ENCODE peak calls at places on chromosomes 13 and 19, in nine cellular contexts. One of them, this sample, is unnamed.

GRCh38 chr19:55210120-55210493 is 806 bp upstream of the PTPRH start:
- DNase-seq in sigmoid colon: no peak
- DNase-seq in tibial nerve: no peak
- DNase-seq in upper lobe of right lung: no peak
- DNase-seq in thoracic aorta: no peak
- DNase-seq in transverse colon: no peak
- DNase-seq in prostate gland: no peak
- DNase-seq in lung: no peak
- DNase-seq in colonic mucosa: no peak
- DNase-seq in this sample: no peak

GRCh38 chr13:65275838-65276630 is 1954.1 kb downstream of the PCDH9 start:
- DNase-seq in sigmoid colon: no peak
- DNase-seq in tibial nerve: no peak
- DNase-seq in upper lobe of right lung: no peak
- DNase-seq in thoracic aorta: no peak
- DNase-seq in transverse colon: no peak
- DNase-seq in prostate gland: no peak
- DNase-seq in lung: no peak
- DNase-seq in colonic mucosa: no peak
- DNase-seq in this sample: no peak

GRCh38 chr19:29502581-29502850 is 23.3 kb upstream of the VSTM2B start:
- DNase-seq in sigmoid colon: no peak
- DNase-seq in tibial nerve: no peak
- DNase-seq in upper lobe of right lung: peak; percentile 10
- DNase-seq in thoracic aorta: no peak
- DNase-seq in transverse colon: no peak
- DNase-seq in prostate gland: no peak
- DNase-seq in lung: no peak
- DNase-seq in colonic mucosa: no peak
- DNase-seq in this sample: no peak

GRCh38 chr13:98098511-98098910 is 44.4 kb upstream of the FARP1 start:
- DNase-seq in sigmoid colon: no peak
- DNase-seq in tibial nerve: no peak
- DNase-seq in upper lobe of right lung: no peak
- DNase-seq in thoracic aorta: no peak
- DNase-seq in transverse colon: no peak
- DNase-seq in prostate gland: no peak
- DNase-seq in lung: no peak
- DNase-seq in colonic mucosa: no peak
- DNase-seq in this sample: peak; percentile 9

GRCh38 chr13:102724923-102725322 is 30.1 kb upstream of the METTL21C start:
- DNase-seq in sigmoid colon: no peak
- DNase-seq in tibial nerve: no peak
- DNase-seq in upper lobe of right lung: no peak
- DNase-seq in thoracic aorta: no peak
- DNase-seq in transverse colon: no peak
- DNase-seq in prostate gland: no peak
- DNase-seq in lung: no peak
- DNase-seq in colonic mucosa: no peak
- DNase-seq in this sample: peak; percentile 3

GRCh38 chr13:40764587-40765403 is 6.2 kb downstream of the MRPS31 start:
- DNase-seq in sigmoid colon: no peak
- DNase-seq in tibial nerve: no peak
- DNase-seq in upper lobe of right lung: no peak
- DNase-seq in thoracic aorta: no peak
- DNase-seq in transverse colon: no peak
- DNase-seq in prostate gland: no peak
- DNase-seq in lung: no peak
- DNase-seq in colonic mucosa: no peak
- DNase-seq in this sample: no peak

GRCh38 chr13:113511361-113511760 is 20.9 kb upstream of the DCUN1D2 start:
- DNase-seq in sigmoid colon: no peak
- DNase-seq in tibial nerve: no peak
- DNase-seq in upper lobe of right lung: no peak
- DNase-seq in thoracic aorta: no peak
- DNase-seq in transverse colon: no peak
- DNase-seq in prostate gland: no peak
- DNase-seq in lung: no peak
- DNase-seq in colonic mucosa: no peak
- DNase-seq in this sample: no peak

GRCh38 chr19:51156710-51157109 is 14.6 kb downstream of the SIGLEC7 start:
- DNase-seq in sigmoid colon: no peak
- DNase-seq in tibial nerve: no peak
- DNase-seq in upper lobe of right lung: no peak
- DNase-seq in thoracic aorta: no peak
- DNase-seq in transverse colon: no peak
- DNase-seq in prostate gland: no peak
- DNase-seq in lung: no peak
- DNase-seq in colonic mucosa: no peak
- DNase-seq in this sample: no peak

GRCh38 chr19:8209111-8209964 is at the start of gene CERS4:
- DNase-seq in sigmoid colon: peak; percentile 90
- DNase-seq in tibial nerve: peak; percentile 30
- DNase-seq in upper lobe of right lung: peak; percentile 90
- DNase-seq in thoracic aorta: no peak
- DNase-seq in transverse colon: peak; percentile 76
- DNase-seq in prostate gland: peak; percentile 76
- DNase-seq in lung: peak; percentile 77
- DNase-seq in colonic mucosa: peak; percentile 52
- DNase-seq in this sample: peak; percentile 75

GRCh38 chr19:40035996-40036395 is 20.0 kb downstream of the ZNF780B start:
- DNase-seq in sigmoid colon: no peak
- DNase-seq in tibial nerve: no peak
- DNase-seq in upper lobe of right lung: no peak
- DNase-seq in thoracic aorta: no peak
- DNase-seq in transverse colon: no peak
- DNase-seq in prostate gland: no peak
- DNase-seq in lung: no peak
- DNase-seq in colonic mucosa: no peak
- DNase-seq in this sample: no peak

GRCh38 chr13:28750187-28751045 is 31.6 kb upstream of the SLC46A3 start:
- DNase-seq in sigmoid colon: no peak
- DNase-seq in tibial nerve: no peak
- DNase-seq in upper lobe of right lung: no peak
- DNase-seq in thoracic aorta: no peak
- DNase-seq in transverse colon: no peak
- DNase-seq in prostate gland: no peak
- DNase-seq in lung: no peak
- DNase-seq in colonic mucosa: no peak
- DNase-seq in this sample: peak; percentile 42

GRCh38 chr19:10007811-10008211 is 2.5 kb downstream of the COL5A3 start:
- DNase-seq in sigmoid colon: peak; percentile 83
- DNase-seq in tibial nerve: peak; percentile 15
- DNase-seq in upper lobe of right lung: no peak
- DNase-seq in thoracic aorta: no peak
- DNase-seq in transverse colon: no peak
- DNase-seq in prostate gland: no peak
- DNase-seq in lung: no peak
- DNase-seq in colonic mucosa: no peak
- DNase-seq in this sample: no peak

GRCh38 chr19:1452802-1453524 is 3.0 kb downstream of the APC2 start:
- DNase-seq in sigmoid colon: no peak
- DNase-seq in tibial nerve: no peak
- DNase-seq in upper lobe of right lung: no peak
- DNase-seq in thoracic aorta: no peak
- DNase-seq in transverse colon: no peak
- DNase-seq in prostate gland: no peak
- DNase-seq in lung: no peak
- DNase-seq in colonic mucosa: no peak
- DNase-seq in this sample: no peak

GRCh38 chr19:36245210-36246005 is 30.5 kb downstream of the ZNF146 start:
- DNase-seq in sigmoid colon: no peak
- DNase-seq in tibial nerve: no peak
- DNase-seq in upper lobe of right lung: no peak
- DNase-seq in thoracic aorta: no peak
- DNase-seq in transverse colon: no peak
- DNase-seq in prostate gland: no peak
- DNase-seq in lung: no peak
- DNase-seq in colonic mucosa: no peak
- DNase-seq in this sample: no peak

GRCh38 chr13:100630564-100630963 is 42.0 kb upstream of the GGACT start:
- DNase-seq in sigmoid colon: no peak
- DNase-seq in tibial nerve: no peak
- DNase-seq in upper lobe of right lung: no peak
- DNase-seq in thoracic aorta: no peak
- DNase-seq in transverse colon: no peak
- DNase-seq in prostate gland: no peak
- DNase-seq in lung: no peak
- DNase-seq in colonic mucosa: no peak
- DNase-seq in this sample: no peak

GRCh38 chr13:97322740-97323342 is 100.7 kb downstream of the MBNL2 start:
- DNase-seq in sigmoid colon: no peak
- DNase-seq in tibial nerve: no peak
- DNase-seq in upper lobe of right lung: no peak
- DNase-seq in thoracic aorta: no peak
- DNase-seq in transverse colon: no peak
- DNase-seq in prostate gland: no peak
- DNase-seq in lung: no peak
- DNase-seq in colonic mucosa: no peak
- DNase-seq in this sample: peak; percentile 52

GRCh38 chr19:51637362-51637978 is 7.3 kb upstream of the SIGLEC5 start:
- DNase-seq in sigmoid colon: no peak
- DNase-seq in tibial nerve: no peak
- DNase-seq in upper lobe of right lung: no peak
- DNase-seq in thoracic aorta: no peak
- DNase-seq in transverse colon: no peak
- DNase-seq in prostate gland: no peak
- DNase-seq in lung: no peak
- DNase-seq in colonic mucosa: no peak
- DNase-seq in this sample: peak; percentile 23

GRCh38 chr19:49128545-49129237 is 9.3 kb downstream of the PPFIA3 start:
- DNase-seq in sigmoid colon: no peak
- DNase-seq in tibial nerve: no peak
- DNase-seq in upper lobe of right lung: no peak
- DNase-seq in thoracic aorta: no peak
- DNase-seq in transverse colon: no peak
- DNase-seq in prostate gland: no peak
- DNase-seq in lung: no peak
- DNase-seq in colonic mucosa: no peak
- DNase-seq in this sample: no peak

GRCh38 chr13:51921790-51922740 is 60.3 kb downstream of the CCDC70 start:
- DNase-seq in sigmoid colon: no peak
- DNase-seq in tibial nerve: no peak
- DNase-seq in upper lobe of right lung: no peak
- DNase-seq in thoracic aorta: no peak
- DNase-seq in transverse colon: no peak
- DNase-seq in prostate gland: no peak
- DNase-seq in lung: no peak
- DNase-seq in colonic mucosa: no peak
- DNase-seq in this sample: no peak

GRCh38 chr19:4182082-4182926 is at the start of the genes ANKRD24 and SIRT6:
- DNase-seq in sigmoid colon: peak; percentile 98
- DNase-seq in tibial nerve: peak; percentile 89
- DNase-seq in upper lobe of right lung: peak; percentile 99
- DNase-seq in thoracic aorta: peak; percentile 70
- DNase-seq in transverse colon: peak; percentile 98
- DNase-seq in prostate gland: peak; percentile 95
- DNase-seq in lung: peak; percentile 96
- DNase-seq in colonic mucosa: peak; percentile 97
- DNase-seq in this sample: peak; percentile 97
- TF ChIP-seq CTCF in sigmoid colon: no peak
- TF ChIP-seq CTCF in tibial nerve: no peak
- TF ChIP-seq CTCF in upper lobe of right lung: no peak
- TF ChIP-seq CTCF in thoracic aorta: no peak
- TF ChIP-seq CTCF in transverse colon: no peak
- TF ChIP-seq CTCF in prostate gland: no peak
- TF ChIP-seq CTCF in lung: no peak
- TF ChIP-seq CTCF in colonic mucosa: no peak
- TF ChIP-seq CTCF in this sample: no peak

DNA sequence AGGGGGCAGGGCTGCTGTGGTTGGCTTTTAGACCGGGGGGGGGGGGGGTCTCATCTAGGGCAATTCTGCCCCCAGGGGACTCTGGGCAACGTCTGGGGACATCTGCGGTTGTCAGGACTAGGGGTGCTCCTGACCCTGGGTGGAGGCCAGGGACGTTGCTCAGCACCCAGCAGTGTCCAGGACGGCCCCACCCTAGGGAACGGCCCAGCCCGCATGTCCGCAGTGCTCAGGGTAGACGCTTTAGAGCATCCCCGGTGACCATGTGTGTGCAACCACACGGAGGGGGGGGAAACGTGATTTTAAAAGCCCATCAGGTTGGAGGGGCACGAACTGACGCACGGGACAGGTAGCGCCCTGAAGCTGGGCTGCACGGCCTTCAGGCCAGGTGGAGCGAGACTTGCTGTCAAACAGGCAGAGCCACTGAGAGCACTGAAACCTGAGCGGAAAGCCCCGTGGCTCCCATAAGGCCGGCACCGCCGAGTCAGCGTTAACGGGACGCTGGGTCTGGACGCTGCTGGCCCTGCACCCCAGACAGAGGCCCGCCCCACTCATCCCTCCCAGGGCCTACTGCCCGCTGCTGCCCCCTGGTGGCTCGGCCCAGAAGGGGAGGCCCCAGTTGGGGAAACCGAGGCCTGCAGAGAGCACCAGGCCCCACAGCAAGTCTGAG is 8.3 kb downstream of the CACTIN start:
- DNase-seq in sigmoid colon: peak; percentile 88
- DNase-seq in tibial nerve: peak; percentile 60
- DNase-seq in upper lobe of right lung: peak; percentile 80
- DNase-seq in thoracic aorta: no peak
- DNase-seq in transverse colon: peak; percentile 70
- DNase-seq in prostate gland: peak; percentile 48
- DNase-seq in lung: no peak
- DNase-seq in colonic mucosa: peak; percentile 75
- DNase-seq in this sample: peak; percentile 51
- H3K4me3 ChIP-seq in sigmoid colon: no peak overlapping the region
- H3K4me3 ChIP-seq in tibial nerve: no peak overlapping the region
- H3K4me3 ChIP-seq in upper lobe of right lung: no peak overlapping the region
- H3K4me3 ChIP-seq in thoracic aorta: peak overlapping the region; percentile 22
- H3K4me3 ChIP-seq in transverse colon: no peak overlapping the region
- H3K4me3 ChIP-seq in prostate gland: no peak overlapping the region
- H3K4me3 ChIP-seq in lung: no peak overlapping the region
- H3K4me3 ChIP-seq in colonic mucosa: no peak overlapping the region
- H3K4me3 ChIP-seq in this sample: no peak overlapping the region

DNA sequence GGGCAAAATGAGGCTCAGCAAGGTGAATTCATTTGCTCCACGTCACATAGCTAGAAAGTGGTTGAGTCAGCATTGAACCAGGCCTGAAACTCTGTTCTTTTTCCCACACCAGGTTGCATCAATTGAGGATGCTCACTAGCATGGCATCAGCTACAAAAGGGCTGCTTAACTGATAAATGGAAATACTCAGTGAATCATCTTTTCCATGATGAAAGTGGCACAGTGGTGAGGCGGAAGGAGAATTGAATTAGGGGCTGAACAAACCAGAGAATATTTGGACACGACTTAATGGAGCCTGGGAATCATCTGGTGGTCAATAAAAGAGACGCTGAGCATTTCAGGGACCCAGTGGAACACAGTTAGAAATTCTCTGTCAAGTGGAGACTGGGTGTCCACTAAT is 320.1 kb upstream of the MAB21L1 start:
- DNase-seq in sigmoid colon: no peak
- DNase-seq in tibial nerve: no peak
- DNase-seq in upper lobe of right lung: no peak
- DNase-seq in thoracic aorta: no peak
- DNase-seq in transverse colon: no peak
- DNase-seq in prostate gland: no peak
- DNase-seq in lung: no peak
- DNase-seq in colonic mucosa: no peak
- DNase-seq in this sample: no peak
- H3K4me1 ChIP-seq in sigmoid colon: no peaks in the 10 kb centered on the region
- H3K4me1 ChIP-seq in tibial nerve: no peaks in the 10 kb centered on the region
- H3K4me1 ChIP-seq in upper lobe of right lung: no peaks in the 10 kb centered on the region
- H3K4me1 ChIP-seq in thoracic aorta: no peaks in the 10 kb centered on the region
- H3K4me1 ChIP-seq in transverse colon: no peaks in the 10 kb centered on the region
- H3K4me1 ChIP-seq in prostate gland: no peaks in the 10 kb centered on the region
- H3K4me1 ChIP-seq in lung: no peaks in the 10 kb centered on the region
- H3K4me1 ChIP-seq in colonic mucosa: no peaks in the 10 kb centered on the region
- H3K4me1 ChIP-seq in this sample: peaks cover 17% of the 10 kb centered on the region

GRCh38 chr19:43759515-43759914 is 4.8 kb upstream of the SMG9 start:
- DNase-seq in sigmoid colon: no peak
- DNase-seq in tibial nerve: no peak
- DNase-seq in upper lobe of right lung: no peak
- DNase-seq in thoracic aorta: no peak
- DNase-seq in transverse colon: no peak
- DNase-seq in prostate gland: no peak
- DNase-seq in lung: no peak
- DNase-seq in colonic mucosa: no peak
- DNase-seq in this sample: peak; percentile 33
- TF ChIP-seq CTCF in sigmoid colon: no peak
- TF ChIP-seq CTCF in tibial nerve: no peak
- TF ChIP-seq CTCF in upper lobe of right lung: no peak
- TF ChIP-seq CTCF in thoracic aorta: no peak
- TF ChIP-seq CTCF in transverse colon: no peak
- TF ChIP-seq CTCF in prostate gland: no peak
- TF ChIP-seq CTCF in lung: no peak
- TF ChIP-seq CTCF in colonic mucosa: no peak
- TF ChIP-seq CTCF in this sample: peak; percentile 49

This sample was measured in cardiac muscle cell.